ENCODE peak calls at places on chromosome 1, in five cellular contexts. I is Caco-2, X is mammary epithelial cell, G is left ventricle myocardium inferior, L is PC-3. O is an unnamed sample.
A peak's percentile ranks its signal among the peaks of the same experiment; 100 is the strongest.

GRCh38 chr1:236350308-236350707 is 43.8 kb upstream of the EDARADD start:
- DNase-seq in I (no peak), X (no peak), G (no peak), L (no peak), O (no peak)

GRCh38 chr1:115320368-115320767 is 17.7 kb downstream of the NGF start:
- DNase-seq in I (no peak), X (peak; percentile 44), G (no peak), L (peak; percentile 86), O (no peak)

GRCh38 chr1:22318279-22318983 is 133.2 kb upstream of the ZBTB40 start:
- DNase-seq in I (no peak), X (no peak), G (no peak), L (no peak), O (no peak)

GRCh38 chr1:201828451-201828819 is 522 bp upstream of the IPO9 start:
- DNase-seq in I (no peak), X (no peak), G (no peak), L (no peak), O (no peak)

GRCh38 chr1:209389258-209389657 is 194.3 kb upstream of the CAMK1G start:
- DNase-seq in I (no peak), X (peak; percentile 98), G (no peak), L (peak; percentile 99), O (no peak)

GRCh38 chr1:6440198-6441126 is 15.9 kb downstream of the ESPN start:
- DNase-seq in I (peak; percentile 79), X (peak; percentile 73), G (no peak), L (peak; percentile 85), O (peak; percentile 78)

GRCh38 chr1:178294654-178295053 is 200.8 kb downstream of the RASAL2 start:
- DNase-seq in I (peak; percentile 17), X (peak; percentile 56), G (no peak), L (no peak), O (no peak)

GRCh38 chr1:211632808-211633522 is 42.5 kb downstream of the NEK2 start:
- DNase-seq in I (no peak), X (peak; percentile 95), G (peak; percentile 71), L (peak; percentile 35), O (peak; percentile 44)

GRCh38 chr1:238621405-238621804 is 730.7 kb upstream of the ZP4 start:
- DNase-seq in I (no peak), X (no peak), G (no peak), L (no peak), O (no peak)

GRCh38 chr1:79204774-79205173 is 198.2 kb upstream of the ADGRL4 start:
- DNase-seq in I (no peak), X (no peak), G (no peak), L (peak; percentile 43), O (no peak)

GRCh38 chr1:95281781-95282495 is 47.9 kb downstream of the RWDD3 start:
- DNase-seq in I (no peak), X (no peak), G (no peak), L (no peak), O (no peak)

GRCh38 chr1:217134857-217135568 is 411.8 kb upstream of the ESRRG start:
- DNase-seq in I (peak; percentile 38), X (peak; percentile 38), G (no peak), L (peak; percentile 38), O (no peak)

GRCh38 chr1:240312872-240313271 is 221.2 kb downstream of the FMN2 start:
- DNase-seq in I (no peak), X (no peak), G (no peak), L (peak; percentile 80), O (no peak)

GRCh38 chr1:178408869-178409268 is 87.9 kb downstream of the CLEC20A start:
- DNase-seq in I (no peak), X (peak; percentile 43), G (no peak), L (peak; percentile 7), O (no peak)

GRCh38 chr1:10398734-10399486 is at the start of gene PGD:
- DNase-seq in I (peak; percentile 99), X (peak; percentile 98), G (peak; percentile 99), L (peak; percentile 98), O (peak; percentile 100)

DNA sequence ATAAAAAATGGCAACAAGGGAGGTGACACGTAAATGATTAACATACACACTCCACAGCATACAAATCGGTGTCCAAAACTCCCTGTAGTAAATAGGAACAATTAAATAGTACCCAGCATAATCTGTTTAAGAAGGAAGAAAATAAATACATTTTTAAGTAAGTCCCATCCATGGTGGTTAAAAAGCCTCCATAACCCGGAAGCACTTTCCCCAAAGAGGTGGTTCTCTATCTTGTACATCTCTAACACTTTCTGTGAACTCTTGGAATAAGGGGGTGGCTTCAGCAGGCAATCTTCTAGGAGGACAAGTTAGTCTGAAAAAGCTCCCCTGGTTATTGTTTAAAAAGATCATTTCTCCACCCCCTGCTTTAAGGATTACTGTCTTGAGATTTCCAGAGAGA is 76.9 kb downstream of the PTPN14 start:
- DNase-seq in I (no peak), X (no peak), G (no peak), L (no peak), O (no peak)
- H3K4me1 ChIP-seq in I (peaks cover 76% of the 10 kb centered on the region), X (peaks cover 78% of the 10 kb centered on the region), G (peaks cover 41% of the 10 kb centered on the region), L (peaks cover 33% of the 10 kb centered on the region), O (peaks cover 8% of the 10 kb centered on the region)

DNA sequence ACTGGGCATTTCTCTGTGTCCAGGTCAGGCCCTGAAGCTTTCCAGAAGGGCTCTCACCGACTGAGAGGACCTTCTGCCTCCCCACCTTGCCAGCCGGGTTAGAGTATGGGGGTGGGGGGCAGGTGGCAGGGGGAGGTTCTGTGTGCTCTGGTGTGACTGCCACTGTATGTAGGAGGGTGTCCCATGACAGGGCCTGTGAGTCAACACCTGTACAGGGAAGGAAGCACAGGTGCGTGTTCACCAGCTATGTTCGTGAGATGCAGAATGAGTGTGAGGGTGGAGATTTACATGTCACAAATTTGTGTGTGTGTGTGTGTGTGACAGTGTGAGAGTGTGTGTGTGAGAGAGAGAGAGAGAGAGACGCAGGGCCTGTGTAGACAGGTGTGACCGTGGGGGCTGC is 6.9 kb downstream of the AHDC1 start:
- DNase-seq in I (no peak), X (no peak), G (no peak), L (no peak), O (no peak)
- H3K4me1 ChIP-seq in I (peaks cover 2% of the 10 kb centered on the region), X (peaks cover 75% of the 10 kb centered on the region), G (peaks cover 100% of the 10 kb centered on the region), L (peaks cover 43% of the 10 kb centered on the region), O (peaks cover 70% of the 10 kb centered on the region)

GRCh38 chr1:230121950-230122349 is 54.9 kb downstream of the GALNT2 start:
- DNase-seq in I (no peak), X (no peak), G (no peak), L (no peak), O (no peak)

GRCh38 chr1:230124187-230125128 is 57.4 kb downstream of the GALNT2 start:
- DNase-seq in I (no peak), X (no peak), G (no peak), L (no peak), O (no peak)

GRCh38 chr1:230122361-230123279 is 55.6 kb downstream of the GALNT2 start:
- DNase-seq in I (no peak), X (peak; percentile 89), G (no peak), L (no peak), O (no peak)

GRCh38 chr1:230125633-230126528 is 58.8 kb downstream of the GALNT2 start:
- DNase-seq in I (no peak), X (peak; percentile 16), G (no peak), L (peak; percentile 80), O (no peak)

DNA sequence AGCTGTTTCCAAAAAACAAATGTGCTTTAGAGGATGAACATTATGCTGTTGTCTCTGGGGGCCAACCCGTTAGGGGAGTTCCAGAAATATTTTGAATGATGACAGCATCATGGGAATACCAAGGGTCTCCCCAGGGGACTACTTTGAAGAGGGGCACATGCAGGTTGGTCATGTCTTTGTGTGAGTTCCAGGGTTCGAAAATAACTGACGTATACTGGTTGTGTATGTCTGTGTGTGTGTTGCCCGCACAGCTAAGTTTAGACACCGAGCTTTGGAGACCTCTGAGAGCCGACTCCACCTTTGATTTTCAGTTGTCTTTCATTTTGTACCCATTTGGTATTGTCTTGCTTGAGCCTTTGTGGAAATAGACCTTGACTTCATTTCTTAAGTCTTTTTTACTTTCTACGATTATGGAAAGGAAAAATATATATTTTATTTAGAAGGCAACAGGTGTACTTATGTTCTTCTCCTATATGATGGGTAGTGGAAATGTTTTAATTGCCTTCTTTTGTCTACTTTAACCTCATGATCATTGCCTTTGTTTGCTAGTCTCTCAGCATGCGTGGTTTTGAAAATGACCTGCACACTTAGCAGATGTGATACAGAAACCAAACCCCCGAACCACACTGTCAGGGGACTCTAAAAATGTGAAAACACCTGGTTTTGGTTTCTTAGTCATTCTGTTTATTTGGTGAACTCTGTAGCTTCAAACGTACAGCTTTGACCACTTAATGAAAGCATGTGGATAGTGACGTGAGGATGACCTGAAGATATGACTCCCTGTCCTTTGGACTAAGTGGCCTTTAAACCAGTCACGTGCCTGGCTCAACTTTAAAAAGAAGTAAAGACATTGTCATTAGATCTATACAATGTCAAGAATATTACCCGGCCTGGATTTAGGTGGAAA is 56.5 kb downstream of the GALNT2 start:
- DNase-seq in I (no peak), X (peak; percentile 48), G (no peak), L (no peak), O (no peak)
- H3K4me1 ChIP-seq in I (peaks cover 8% of the 10 kb centered on the region), X (peaks cover 60% of the 10 kb centered on the region), G (peaks cover 59% of the 10 kb centered on the region), L (peaks cover 26% of the 10 kb centered on the region), O (peaks cover 25% of the 10 kb centered on the region)

GRCh38 chr1:27154991-27155781 is at the start of gene SLC9A1:
- DNase-seq in I (peak; percentile 93), X (peak; percentile 89), G (peak; percentile 95), L (peak; percentile 87), O (peak; percentile 96)
- H3K4me1 ChIP-seq in I (peaks cover 7% of the 10 kb centered on the region), X (peaks cover 37% of the 10 kb centered on the region), G (peaks cover 52% of the 10 kb centered on the region), L (peaks cover 43% of the 10 kb centered on the region), O (peaks cover 51% of the 10 kb centered on the region)

GRCh38 chr1:244400974-244401373 is 50.7 kb downstream of the ADSS2 start:
- DNase-seq in I (no peak), X (no peak), G (no peak), L (no peak), O (no peak)
- H3K4me1 ChIP-seq in I (peaks cover 4% of the 10 kb centered on the region), X (no peaks in the 10 kb centered on the region), G (no peaks in the 10 kb centered on the region), L (no peaks in the 10 kb centered on the region), O (no peaks in the 10 kb centered on the region)

DNA sequence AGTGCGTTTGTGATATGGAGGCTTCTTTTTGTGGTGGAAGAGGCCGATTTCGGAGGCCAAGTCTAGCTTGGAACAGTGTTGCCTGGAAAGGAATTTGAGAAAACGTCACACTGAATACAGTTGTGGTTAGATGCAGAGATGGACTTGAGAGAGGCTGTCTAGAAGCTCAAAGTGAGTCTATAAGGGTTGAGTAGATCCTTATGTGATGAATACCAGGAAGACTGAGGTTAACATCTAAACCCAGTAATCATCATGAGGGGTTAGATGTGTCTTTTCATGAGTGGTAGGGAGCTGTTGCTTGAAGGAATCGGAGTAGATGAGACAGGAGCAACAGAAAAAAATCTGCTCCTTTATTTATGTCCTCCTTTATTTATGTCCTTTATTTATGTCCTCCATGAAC is 114.6 kb upstream of the IVNS1ABP start:
- DNase-seq in I (no peak), X (no peak), G (no peak), L (no peak), O (no peak)
- H3K4me1 ChIP-seq in I (no peaks in the 10 kb centered on the region), X (no peaks in the 10 kb centered on the region), G (peaks cover 6% of the 10 kb centered on the region), L (no peaks in the 10 kb centered on the region), O (no peaks in the 10 kb centered on the region)

DNA sequence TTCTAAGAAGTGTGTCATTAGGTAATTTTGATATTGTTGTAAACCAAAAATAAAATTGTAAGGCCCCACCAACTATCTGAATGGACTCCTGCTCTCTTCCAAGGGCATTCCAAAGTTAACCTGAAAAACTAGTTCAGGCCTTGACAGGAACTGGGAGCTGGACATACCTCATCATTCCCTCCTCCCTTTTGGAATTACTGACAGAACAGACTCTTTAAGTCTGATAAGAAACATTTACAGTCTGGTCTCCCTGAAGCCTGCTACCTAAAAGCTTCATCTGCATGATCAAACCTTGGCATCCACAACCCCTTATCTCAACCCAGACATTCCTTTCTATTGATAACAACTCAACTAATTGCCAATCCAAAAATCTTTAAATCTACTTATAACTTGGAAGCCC is 123.8 kb downstream of the TLR5 start:
- DNase-seq in I (peak; percentile 60), X (no peak), G (no peak), L (no peak), O (no peak)
- H3K4me1 ChIP-seq in I (peaks cover 55% of the 10 kb centered on the region), X (no peaks in the 10 kb centered on the region), G (peaks cover 53% of the 10 kb centered on the region), L (no peaks in the 10 kb centered on the region), O (peaks cover 20% of the 10 kb centered on the region)

O was measured in lower lobe of right lung.